ENCODE peak calls at places on chromosomes 7 and 10, in six cellular contexts. One of them, this sample, is unnamed.

GRCh38 chr7:121107923-121108498 is 119.5 kb downstream of the CPED1 start:
- DNase-seq in GM12878: peak; percentile 11
- DNase-seq in HepG2: peak; percentile 53
- DNase-seq in H1: no peak
- DNase-seq in SK-N-SH: peak; percentile 45
- DNase-seq in K562: peak; percentile 82
- DNase-seq in this sample: peak; percentile 15

GRCh38 chr7:87212478-87212877 is 7.1 kb downstream of the TMEM243 start:
- DNase-seq in GM12878: no peak
- DNase-seq in HepG2: no peak
- DNase-seq in H1: no peak
- DNase-seq in SK-N-SH: no peak
- DNase-seq in K562: no peak
- DNase-seq in this sample: no peak

GRCh38 chr10:132748545-132749427 is 37.2 kb downstream of the NKX6-2 start:
- DNase-seq in GM12878: no peak
- DNase-seq in HepG2: no peak
- DNase-seq in H1: no peak
- DNase-seq in SK-N-SH: no peak
- DNase-seq in K562: no peak
- DNase-seq in this sample: no peak

GRCh38 chr10:44569193-44570091 is 184.5 kb upstream of the CXCL12 start:
- DNase-seq in GM12878: no peak
- DNase-seq in HepG2: no peak
- DNase-seq in H1: no peak
- DNase-seq in SK-N-SH: no peak
- DNase-seq in K562: no peak
- DNase-seq in this sample: no peak

GRCh38 chr10:128211953-128212727 is 85.9 kb upstream of the MKI67 start:
- DNase-seq in GM12878: peak; percentile 15
- DNase-seq in HepG2: peak; percentile 48
- DNase-seq in H1: peak; percentile 71
- DNase-seq in SK-N-SH: peak; percentile 97
- DNase-seq in K562: peak; percentile 79
- DNase-seq in this sample: peak; percentile 50

GRCh38 chr10:117464176-117464575 is 78.4 kb upstream of the EMX2 start:
- DNase-seq in GM12878: no peak
- DNase-seq in HepG2: no peak
- DNase-seq in H1: no peak
- DNase-seq in SK-N-SH: no peak
- DNase-seq in K562: no peak
- DNase-seq in this sample: no peak

GRCh38 chr10:48682265-48682664 is 2.4 kb upstream of the WDFY4 start:
- DNase-seq in GM12878: no peak
- DNase-seq in HepG2: no peak
- DNase-seq in H1: no peak
- DNase-seq in SK-N-SH: no peak
- DNase-seq in K562: no peak
- DNase-seq in this sample: no peak

GRCh38 chr10:98269435-98269912 is 1.5 kb upstream of the LOXL4 start:
- DNase-seq in GM12878: no peak
- DNase-seq in HepG2: peak; percentile 83
- DNase-seq in H1: peak; percentile 17
- DNase-seq in SK-N-SH: peak; percentile 56
- DNase-seq in K562: no peak
- DNase-seq in this sample: no peak

GRCh38 chr7:65463184-65463583 is 89.5 kb downstream of the ZNF92 start:
- DNase-seq in GM12878: no peak
- DNase-seq in HepG2: no peak
- DNase-seq in H1: no peak
- DNase-seq in SK-N-SH: no peak
- DNase-seq in K562: no peak
- DNase-seq in this sample: no peak

GRCh38 chr7:87474046-87474445 is 1.4 kb downstream of the ABCB4 start:
- DNase-seq in GM12878: peak; percentile 15
- DNase-seq in HepG2: no peak
- DNase-seq in H1: no peak
- DNase-seq in SK-N-SH: no peak
- DNase-seq in K562: no peak
- DNase-seq in this sample: no peak

GRCh38 chr7:82017334-82017943 is 247.6 kb upstream of the HGF start:
- DNase-seq in GM12878: no peak
- DNase-seq in HepG2: peak; percentile 9
- DNase-seq in H1: no peak
- DNase-seq in SK-N-SH: peak; percentile 33
- DNase-seq in K562: peak; percentile 1
- DNase-seq in this sample: no peak

GRCh38 chr7:102264367-102264891 is 22.2 kb upstream of the SH2B2 start:
- DNase-seq in GM12878: no peak
- DNase-seq in HepG2: peak; percentile 24
- DNase-seq in H1: no peak
- DNase-seq in SK-N-SH: no peak
- DNase-seq in K562: peak; percentile 81
- DNase-seq in this sample: no peak

GRCh38 chr10:22324893-22325271 is 4.0 kb downstream of the BMI1 start:
- DNase-seq in GM12878: no peak
- DNase-seq in HepG2: no peak
- DNase-seq in H1: no peak
- DNase-seq in SK-N-SH: no peak
- DNase-seq in K562: no peak
- DNase-seq in this sample: no peak

GRCh38 chr10:132746386-132746785 is 39.6 kb downstream of the NKX6-2 start:
- DNase-seq in GM12878: no peak
- DNase-seq in HepG2: no peak
- DNase-seq in H1: no peak
- DNase-seq in SK-N-SH: no peak
- DNase-seq in K562: no peak
- DNase-seq in this sample: no peak

DNA sequence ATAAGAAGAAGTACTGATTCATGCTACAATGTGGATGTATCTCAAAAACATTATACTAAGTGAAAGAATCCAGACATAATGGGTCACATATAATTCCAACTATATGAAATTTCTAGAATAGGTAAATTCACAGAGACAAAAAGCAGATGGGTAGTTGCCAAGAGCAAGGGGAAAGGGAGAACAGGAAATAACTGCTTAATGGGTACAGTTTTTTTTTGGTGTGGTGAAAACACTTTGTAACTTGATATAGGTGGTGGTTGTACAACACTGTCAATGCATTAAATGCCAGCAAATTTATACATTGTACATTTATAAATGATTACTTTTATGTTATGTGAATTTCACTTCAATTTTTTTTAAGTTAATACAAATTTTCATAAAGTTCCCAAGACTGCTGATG is 19.4 kb upstream of the LRRN3 start:
- DNase-seq in GM12878: no peak
- DNase-seq in HepG2: no peak
- DNase-seq in H1: no peak
- DNase-seq in SK-N-SH: no peak
- DNase-seq in K562: no peak
- DNase-seq in this sample: no peak
- TF ChIP-seq GABPA in GM12878: no peak
- TF ChIP-seq GABPA in HepG2: no peak
- TF ChIP-seq GABPA in H1: no peak
- TF ChIP-seq GABPA in SK-N-SH: no peak
- TF ChIP-seq GABPA in K562: no peak
- TF ChIP-seq GABPA in this sample: no peak

GRCh38 chr7:31066516-31067130 is 14.5 kb downstream of the ADCYAP1R1 start:
- DNase-seq in GM12878: no peak
- DNase-seq in HepG2: no peak
- DNase-seq in H1: no peak
- DNase-seq in SK-N-SH: no peak
- DNase-seq in K562: no peak
- DNase-seq in this sample: no peak

GRCh38 chr7:31065840-31066239 is 13.7 kb downstream of the ADCYAP1R1 start:
- DNase-seq in GM12878: no peak
- DNase-seq in HepG2: no peak
- DNase-seq in H1: no peak
- DNase-seq in SK-N-SH: no peak
- DNase-seq in K562: no peak
- DNase-seq in this sample: no peak

GRCh38 chr7:31062746-31063435 is 10.8 kb downstream of the ADCYAP1R1 start:
- DNase-seq in GM12878: no peak
- DNase-seq in HepG2: no peak
- DNase-seq in H1: no peak
- DNase-seq in SK-N-SH: no peak
- DNase-seq in K562: no peak
- DNase-seq in this sample: no peak

GRCh38 chr7:31067491-31067890 is 15.4 kb downstream of the ADCYAP1R1 start:
- DNase-seq in GM12878: no peak
- DNase-seq in HepG2: no peak
- DNase-seq in H1: no peak
- DNase-seq in SK-N-SH: no peak
- DNase-seq in K562: no peak
- DNase-seq in this sample: no peak

DNA sequence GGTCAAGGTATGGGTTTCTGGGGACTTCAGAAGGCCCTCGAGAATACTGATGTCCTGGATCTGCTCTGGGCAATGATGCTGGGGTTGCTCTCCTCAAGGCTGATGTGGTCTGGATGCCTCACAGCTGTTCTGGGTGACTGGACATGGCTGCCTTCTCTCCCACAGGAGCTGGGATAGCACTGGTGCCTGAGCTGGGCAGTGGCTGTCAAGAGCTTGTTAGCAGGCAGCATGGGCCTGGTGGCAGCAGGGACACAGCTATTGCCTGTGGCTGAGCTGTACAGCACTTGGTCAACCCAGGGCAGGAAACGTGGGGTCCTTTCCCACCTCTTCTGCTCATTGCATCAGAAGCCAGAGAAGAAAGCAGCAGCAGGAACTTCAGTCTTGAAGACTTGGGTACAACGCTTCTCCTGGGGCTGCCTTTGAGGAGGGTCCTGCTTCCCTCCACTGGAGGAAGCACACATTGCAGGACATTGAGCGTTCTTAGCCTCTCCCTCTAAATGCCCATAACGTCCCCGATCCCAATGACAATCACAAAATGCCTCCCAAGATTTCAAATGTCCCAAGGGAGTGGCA is 13.0 kb downstream of the ADCYAP1R1 start:
- DNase-seq in GM12878: no peak
- DNase-seq in HepG2: no peak
- DNase-seq in H1: no peak
- DNase-seq in SK-N-SH: no peak
- DNase-seq in K562: peak; percentile 9
- DNase-seq in this sample: no peak
- TF ChIP-seq GABPA in GM12878: no peak
- TF ChIP-seq GABPA in HepG2: no peak
- TF ChIP-seq GABPA in H1: no peak
- TF ChIP-seq GABPA in SK-N-SH: no peak
- TF ChIP-seq GABPA in K562: no peak
- TF ChIP-seq GABPA in this sample: no peak

DNA sequence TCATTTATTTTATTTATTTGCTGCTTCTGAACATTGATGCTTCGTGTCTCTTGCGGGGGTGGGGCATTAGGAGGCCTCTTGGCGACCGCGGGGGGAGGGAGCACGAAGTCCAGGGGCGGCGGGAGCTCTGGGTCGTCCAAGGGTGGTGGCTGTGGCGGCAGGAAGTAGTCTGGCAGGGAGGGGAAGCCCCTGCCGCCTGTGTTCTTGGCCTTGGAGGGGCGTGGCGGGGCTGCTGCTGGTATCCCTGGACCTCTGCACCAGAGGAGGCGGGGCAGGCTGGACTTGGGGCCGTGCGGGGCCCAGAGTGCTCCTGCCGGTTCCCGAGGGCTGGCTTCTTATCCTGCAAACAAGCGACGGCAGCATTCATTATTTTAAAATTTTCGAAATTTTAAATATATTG is 70.5 kb upstream of the ABI1 start:
- DNase-seq in GM12878: no peak
- DNase-seq in HepG2: peak; percentile 45
- DNase-seq in H1: no peak
- DNase-seq in SK-N-SH: no peak
- DNase-seq in K562: peak; percentile 31
- DNase-seq in this sample: no peak
- TF ChIP-seq GABPA in GM12878: no peak
- TF ChIP-seq GABPA in HepG2: peak; percentile 56
- TF ChIP-seq GABPA in H1: no peak
- TF ChIP-seq GABPA in SK-N-SH: no peak
- TF ChIP-seq GABPA in K562: no peak
- TF ChIP-seq GABPA in this sample: no peak

GRCh38 chr10:126421745-126422144 is 33.5 kb upstream of the ADAM12 start:
- DNase-seq in GM12878: no peak
- DNase-seq in HepG2: no peak
- DNase-seq in H1: no peak
- DNase-seq in SK-N-SH: no peak
- DNase-seq in K562: no peak
- DNase-seq in this sample: no peak
- TF ChIP-seq GABPA in GM12878: no peak
- TF ChIP-seq GABPA in HepG2: no peak
- TF ChIP-seq GABPA in H1: no peak
- TF ChIP-seq GABPA in SK-N-SH: no peak
- TF ChIP-seq GABPA in K562: no peak
- TF ChIP-seq GABPA in this sample: no peak

DNA sequence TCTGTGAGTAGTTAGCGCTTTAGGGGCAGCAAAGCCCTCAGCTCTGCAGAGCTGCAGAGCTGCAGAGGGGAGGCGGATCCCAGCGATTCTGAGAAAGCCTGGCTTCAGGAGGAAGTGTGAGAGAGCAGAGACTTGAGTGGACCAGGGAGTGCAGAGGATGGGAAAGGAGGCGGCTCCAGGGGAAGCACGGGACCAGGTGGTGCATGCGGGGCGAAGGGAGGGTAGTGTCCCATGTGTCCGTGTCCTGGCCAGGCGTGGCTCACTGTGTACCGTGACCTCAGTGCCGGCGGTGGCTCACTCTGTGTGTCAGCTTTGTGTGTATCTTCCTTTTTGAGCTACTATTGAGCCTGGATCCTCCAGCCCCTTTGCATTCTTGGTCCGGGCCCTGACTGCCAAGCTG is 250.8 kb upstream of the PITRM1 start:
- DNase-seq in GM12878: no peak
- DNase-seq in HepG2: no peak
- DNase-seq in H1: no peak
- DNase-seq in SK-N-SH: no peak
- DNase-seq in K562: no peak
- DNase-seq in this sample: no peak
- TF ChIP-seq GABPA in GM12878: no peak
- TF ChIP-seq GABPA in HepG2: no peak
- TF ChIP-seq GABPA in H1: no peak
- TF ChIP-seq GABPA in SK-N-SH: no peak
- TF ChIP-seq GABPA in K562: no peak
- TF ChIP-seq GABPA in this sample: no peak

DNA sequence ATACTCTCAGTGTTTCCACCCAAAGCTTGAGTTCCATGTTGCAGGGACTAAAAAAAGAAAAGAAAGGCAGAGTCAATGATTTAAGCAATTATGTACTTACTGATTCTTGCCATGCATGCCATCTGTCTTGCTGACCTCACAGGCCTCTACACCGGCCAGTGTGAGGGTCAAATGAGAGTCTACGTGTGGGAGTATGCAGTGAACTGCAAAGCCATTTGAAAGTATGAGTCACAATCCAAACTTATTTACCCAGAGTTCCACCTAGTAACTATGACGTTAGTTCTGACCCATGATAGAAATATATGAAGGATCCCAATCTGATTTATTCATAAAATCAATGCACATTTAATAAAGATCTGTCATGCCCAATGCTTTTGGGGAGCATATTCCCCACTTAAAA is 26.5 kb downstream of the PDE1C start:
- DNase-seq in GM12878: no peak
- DNase-seq in HepG2: no peak
- DNase-seq in H1: no peak
- DNase-seq in SK-N-SH: no peak
- DNase-seq in K562: no peak
- DNase-seq in this sample: no peak
- TF ChIP-seq GABPA in GM12878: no peak
- TF ChIP-seq GABPA in HepG2: no peak
- TF ChIP-seq GABPA in H1: no peak
- TF ChIP-seq GABPA in SK-N-SH: no peak
- TF ChIP-seq GABPA in K562: no peak
- TF ChIP-seq GABPA in this sample: no peak